ENCODE peak calls at places on chromosomes 3 and 15, in six cellular contexts. D is NB4; X is AG10803; O is B cell; U is CD4-positive, alpha-beta T cell; B is GM20000. C is an unnamed sample.

GRCh38 chr3:179247289-179248020 is 3.5 kb downstream of the KCNMB3 start:
- DNase-seq in D (no peak), X (no peak), O (no peak), U (no peak), B (no peak), C (no peak)

GRCh38 chr15:61700803-61701202 is 359.4 kb downstream of the VPS13C start:
- DNase-seq in D (no peak), X (no peak), O (no peak), U (no peak), B (no peak), C (no peak)

GRCh38 chr3:45664558-45664957 is 24.6 kb upstream of the SACM1L start:
- DNase-seq in D (no peak), X (no peak), O (peak; percentile 68), U (peak; percentile 60), B (peak; percentile 65), C (peak; percentile 77)

GRCh38 chr3:133573629-133574194 is at the start of gene CDV3:
- DNase-seq in D (no peak), X (no peak), O (no peak), U (no peak), B (peak; percentile 67), C (no peak)

GRCh38 chr3:61821823-61822251 is 260.5 kb downstream of the PTPRG start:
- DNase-seq in D (no peak), X (peak; percentile 98), O (no peak), U (no peak), B (no peak), C (no peak)

GRCh38 chr3:23874359-23875120 is 42.2 kb downstream of the NKIRAS1 start:
- DNase-seq in D (no peak), X (peak; percentile 85), O (no peak), U (no peak), B (no peak), C (no peak)

GRCh38 chr3:188229177-188229576 is 75.2 kb downstream of the LPP start:
- DNase-seq in D (no peak), X (no peak), O (no peak), U (no peak), B (no peak), C (no peak)

GRCh38 chr3:48199117-48199516 is 10.9 kb upstream of the CDC25A start:
- DNase-seq in D (no peak), X (no peak), O (no peak), U (no peak), B (no peak), C (no peak)

GRCh38 chr3:57029924-57030323 is 30.5 kb upstream of the SPATA12 start:
- DNase-seq in D (no peak), X (no peak), O (no peak), U (no peak), B (no peak), C (no peak)

GRCh38 chr3:37324752-37325407 is 150.5 kb upstream of the LRRFIP2 start:
- DNase-seq in D (no peak), X (peak; percentile 43), O (no peak), U (no peak), B (no peak), C (no peak)

GRCh38 chr15:81163961-81164800 is 30.1 kb downstream of the CFAP161 start:
- DNase-seq in D (no peak), X (peak; percentile 90), O (no peak), U (no peak), B (no peak), C (peak; percentile 36)

GRCh38 chr15:101381671-101382212 is 86.7 kb upstream of the SNRPA1 start:
- DNase-seq in D (peak; percentile 28), X (no peak), O (no peak), U (no peak), B (no peak), C (no peak)

GRCh38 chr3:40505599-40506462 is at the start of gene ZNF620:
- DNase-seq in D (peak; percentile 85), X (peak; percentile 27), O (peak; percentile 60), U (peak; percentile 7), B (peak; percentile 61), C (peak; percentile 67)

GRCh38 chr3:136250862-136251460 is 821 bp downstream of the PCCB start:
- DNase-seq in D (peak; percentile 65), X (peak; percentile 57), O (peak; percentile 42), U (no peak), B (peak; percentile 48), C (peak; percentile 53)

GRCh38 chr3:128052831-128053419 is 688 bp downstream of the SEC61A1 start:
- DNase-seq in D (no peak), X (no peak), O (no peak), U (no peak), B (no peak), C (no peak)

GRCh38 chr3:87732294-87732693 is 326.5 kb downstream of the CGGBP1 start:
- DNase-seq in D (no peak), X (no peak), O (no peak), U (no peak), B (no peak), C (no peak)

GRCh38 chr3:34256021-34256420 is 457.6 kb downstream of the PDCD6IP start:
- DNase-seq in D (no peak), X (no peak), O (no peak), U (no peak), B (no peak), C (no peak)

GRCh38 chr3:25664066-25664809 is 469 bp downstream of the TOP2B start:
- DNase-seq in D (peak; percentile 75), X (peak; percentile 37), O (peak; percentile 64), U (peak; percentile 38), B (peak; percentile 56), C (peak; percentile 53)

GRCh38 chr15:33941279-33942063 is 26.8 kb upstream of the CHRM5 start:
- DNase-seq in D (no peak), X (no peak), O (no peak), U (no peak), B (no peak), C (no peak)

GRCh38 chr15:41695750-41696436 is 35.7 kb downstream of the MGA start:
- DNase-seq in D (peak; percentile 92), X (no peak), O (peak; percentile 69), U (peak; percentile 27), B (peak; percentile 73), C (peak; percentile 82)

GRCh38 chr3:123157209-123157597 is 44.5 kb upstream of the SEC22A start:
- DNase-seq in D (no peak), X (no peak), O (no peak), U (no peak), B (no peak), C (no peak)

GRCh38 chr3:138687236-138687635 is 78.7 kb downstream of the FAIM start:
- DNase-seq in D (no peak), X (no peak), O (no peak), U (no peak), B (no peak), C (no peak)

GRCh38 chr3:78765671-78766485 is 1001.9 kb downstream of the ROBO1 start:
- DNase-seq in D (no peak), X (peak; percentile 55), O (no peak), U (no peak), B (no peak), C (no peak)

GRCh38 chr3:70310809-70311208 is 1.6 kb downstream of the MDFIC2 start:
- DNase-seq in D (no peak), X (no peak), O (no peak), U (no peak), B (no peak), C (no peak)

GRCh38 chr3:31105438-31106077 is 211.1 kb upstream of the GADL1 start:
- DNase-seq in D (no peak), X (peak; percentile 97), O (no peak), U (no peak), B (no peak), C (no peak)

GRCh38 chr15:67832031-67832551 is 6.8 kb downstream of the SKOR1 start:
- DNase-seq in D (peak; percentile 59), X (peak; percentile 24), O (no peak), U (no peak), B (no peak), C (peak; percentile 49)
- TF ChIP-seq CTCF in D (peak; percentile 41), X (peak; percentile 40), O (no peak), U (no peak), B (peak; percentile 8), C (peak; percentile 29)

GRCh38 chr15:84748274-84749110 is at the start of gene ZNF592:
- DNase-seq in D (peak; percentile 89), X (peak; percentile 83), O (peak; percentile 77), U (peak; percentile 72), B (peak; percentile 92), C (peak; percentile 82)
- TF ChIP-seq CTCF in D (no peak), X (no peak), O (no peak), U (no peak), B (no peak), C (no peak)

GRCh38 chr3:33030246-33030645 is 66.7 kb downstream of the GLB1 start:
- DNase-seq in D (no peak), X (no peak), O (no peak), U (no peak), B (no peak), C (no peak)

GRCh38 chr3:33034601-33035000 is 62.3 kb downstream of the GLB1 start:
- DNase-seq in D (no peak), X (no peak), O (no peak), U (no peak), B (no peak), C (no peak)

GRCh38 chr3:33032937-33033336 is 64.0 kb downstream of the GLB1 start:
- DNase-seq in D (no peak), X (no peak), O (no peak), U (no peak), B (no peak), C (no peak)

GRCh38 chr3:33027091-33027490 is 69.9 kb downstream of the GLB1 start:
- DNase-seq in D (no peak), X (no peak), O (no peak), U (no peak), B (no peak), C (no peak)

DNA sequence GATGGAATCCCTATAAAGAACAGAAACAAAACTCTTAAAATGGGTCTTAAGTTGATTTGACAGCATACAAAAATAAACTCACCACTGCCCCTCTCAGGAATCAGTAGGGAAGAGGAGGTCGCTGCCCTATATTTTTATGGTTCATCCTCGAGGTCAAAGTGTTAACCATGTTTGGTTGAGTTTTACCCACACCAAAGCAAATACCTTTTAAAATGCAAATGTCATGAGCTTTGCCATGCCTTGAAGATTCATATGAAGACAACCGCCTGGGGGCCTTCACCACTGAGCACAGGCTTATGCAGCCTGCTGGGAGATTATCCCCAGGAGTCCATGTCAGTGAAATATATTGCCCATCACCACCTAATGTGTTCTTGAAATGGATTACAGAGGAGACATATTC is 66.1 kb downstream of the GLB1 start:
- DNase-seq in D (peak; percentile 10), X (no peak), O (no peak), U (no peak), B (no peak), C (no peak)
- TF ChIP-seq CTCF in D (no peak), X (no peak), O (no peak), U (peak; percentile 33), B (no peak), C (no peak)

GRCh38 chr3:46978985-46979944 is at the start of gene NBEAL2:
- DNase-seq in D (peak; percentile 97), X (peak; percentile 90), O (peak; percentile 95), U (peak; percentile 94), B (peak; percentile 97), C (peak; percentile 95)
- TF ChIP-seq CTCF in D (no peak), X (no peak), O (no peak), U (no peak), B (no peak), C (peak; percentile 25)

GRCh38 chr3:141228385-141228784 is 3.2 kb upstream of the PXYLP1 start:
- DNase-seq in D (no peak), X (no peak), O (no peak), U (no peak), B (no peak), C (no peak)
- TF ChIP-seq CTCF in D (no peak), X (no peak), O (no peak), U (no peak), B (no peak), C (no peak)